ENCODE peak calls at places on chromosomes 12 and 14, in five cellular contexts. V, P, Z, H and E are unnamed samples.

GRCh38 chr12:46764005-46764404 is 61.8 kb downstream of the SLC38A4 start:
- DNase-seq in P (no peak), V (no peak), Z (no peak), H (no peak), E (no peak)

GRCh38 chr12:82470906-82471512 is 112.7 kb downstream of the METTL25 start:
- DNase-seq in V (no peak), Z (no peak), P (no peak), H (no peak), E (no peak)

GRCh38 chr12:6112004-6112403 is 12.5 kb downstream of the VWF start:
- DNase-seq in Z (no peak), V (no peak), P (no peak), H (no peak), E (no peak)

GRCh38 chr14:49892636-49893308 is at the start of gene ARF6:
- DNase-seq in P (peak), H (peak), V (peak), Z (peak), E (peak)

GRCh38 chr12:56469007-56469930 is 891 bp downstream of the SPRYD4 start:
- DNase-seq in P (no peak), H (peak), Z (peak), V (no peak), E (no peak)

GRCh38 chr12:132413931-132414588 is 75.9 kb upstream of the FBRSL1 start:
- DNase-seq in Z (no peak), H (peak), P (no peak), V (no peak), E (no peak)

GRCh38 chr14:24883571-24883970 is 166.4 kb downstream of the STXBP6 start:
- DNase-seq in P (no peak), V (no peak), H (no peak), Z (no peak), E (no peak)

GRCh38 chr14:47022721-47023120 is 371.1 kb upstream of the RPL10L start:
- DNase-seq in Z (no peak), H (peak), V (no peak), P (no peak), E (no peak)

GRCh38 chr12:50057896-50058670 is 687 bp downstream of the ASIC1 start:
- DNase-seq in H (no peak), V (no peak), Z (no peak), P (no peak), E (no peak)

GRCh38 chr14:47277703-47278102 is 397.7 kb downstream of the MDGA2 start:
- DNase-seq in H (no peak), Z (no peak), V (peak), P (no peak), E (no peak)

GRCh38 chr14:101034986-101035385 is 131.5 kb upstream of the RTL1 start:
- DNase-seq in P (no peak), V (no peak), Z (no peak), H (no peak), E (no peak)

GRCh38 chr14:65173973-65174693 is 71.8 kb upstream of the MAX start:
- DNase-seq in P (no peak), Z (no peak), V (no peak), H (no peak), E (no peak)

GRCh38 chr14:86217523-86217922 is 687.6 kb downstream of the FLRT2 start:
- DNase-seq in H (no peak), Z (no peak), P (no peak), V (no peak), E (no peak)

GRCh38 chr14:103161054-103161397 is 37.8 kb downstream of the TNFAIP2 start:
- DNase-seq in H (peak), V (peak), P (no peak), Z (no peak), E (no peak)

GRCh38 chr12:47899466-47899865 is 5.3 kb downstream of the VDR start:
- DNase-seq in P (no peak), V (no peak), Z (no peak), H (no peak), E (no peak)

GRCh38 chr12:102426599-102427541 is 53.5 kb downstream of the IGF1 start:
- DNase-seq in H (no peak), Z (no peak), P (no peak), V (no peak), E (no peak)

GRCh38 chr12:124369055-124369900 is 74.4 kb downstream of the RFLNA start:
- DNase-seq in Z (no peak), P (no peak), H (peak), V (peak), E (no peak)

GRCh38 chr14:64112859-64113258 is 181.3 kb downstream of the ESR2 start:
- DNase-seq in P (no peak), V (no peak), H (peak), Z (no peak), E (no peak)

GRCh38 chr14:75896341-75896740 is 85.5 kb downstream of the TGFB3 start:
- DNase-seq in V (no peak), P (no peak), H (no peak), Z (no peak), E (no peak)

GRCh38 chr14:106845286-106846087 is 1319.1 kb downstream of the TMEM121 start:
- DNase-seq in H (peak), Z (peak), P (no peak), V (peak), E (peak)

GRCh38 chr14:56821177-56821576 is 10.9 kb upstream of the OTX2 start:
- DNase-seq in Z (no peak), H (no peak), P (no peak), V (no peak), E (no peak)

GRCh38 chr12:9227953-9228352 is 19.8 kb upstream of the PZP start:
- DNase-seq in H (no peak), Z (no peak), P (no peak), V (no peak), E (no peak)

GRCh38 chr14:72690324-72690723 is 203.6 kb downstream of the DPF3 start:
- DNase-seq in H (no peak), Z (no peak), P (no peak), V (no peak), E (no peak)

GRCh38 chr14:87877877-87878276 is 115.1 kb downstream of the GALC start:
- DNase-seq in V (peak), H (peak), P (no peak), Z (no peak), E (no peak)

GRCh38 chr12:101769865-101770264 is 30.6 kb upstream of the SYCP3 start:
- DNase-seq in V (no peak), Z (no peak), P (no peak), H (no peak), E (no peak)